ENCODE peak calls at places on chromosomes 4 and X, in eight cellular contexts. P is psoas muscle; J is astrocyte; U is stimulated activated CD8-positive, alpha-beta memory T cell treated with anti-CD3 and anti-CD28 coated beads, Interleukin-7, amount 100 ng/mL, for 48 hours; Y is EL; O is activated naive CD8-positive, alpha-beta T cell treated with anti-CD3 and anti-CD28 coated beads, Interleukin-2, amount 50 U/mL, for 24 hours; G is T-helper 9 cell; K is NCI-H2029. H is an unnamed sample.

GRCh38 chrX:7068939-7069367 is 78.6 kb upstream of the STS start:
- DNase-seq in P (no peak), J (no peak), U (no peak), Y (peak), O (peak), G (no peak), K (no peak), H (no peak)

GRCh38 chr4:125043453-125043852 is 271.3 kb upstream of the FAT4 start:
- DNase-seq in P (no peak), J (peak), U (no peak), Y (no peak), O (no peak), G (no peak), K (no peak), H (no peak)

GRCh38 chr4:154312246-154312645 is 179.4 kb downstream of the DCHS2 start:
- DNase-seq in P (no peak), J (no peak), U (no peak), Y (no peak), O (no peak), G (no peak), K (no peak), H (no peak)

GRCh38 chrX:43882294-43882681 is at the start of gene MAOB:
- DNase-seq in P (peak), J (no peak), U (peak), Y (no peak), O (peak), G (no peak), K (no peak), H (no peak)

GRCh38 chr4:76717431-76717830 is 180.5 kb downstream of the SOWAHB start:
- DNase-seq in P (no peak), J (no peak), U (no peak), Y (no peak), O (no peak), G (no peak), K (no peak), H (no peak)

GRCh38 chrX:9832811-9833210 is 46.6 kb downstream of the SHROOM2 start:
- DNase-seq in P (no peak), J (no peak), U (no peak), Y (no peak), O (no peak), G (no peak), K (peak), H (no peak)

GRCh38 chrX:68719181-68719903 is 71.9 kb downstream of the STARD8 start:
- DNase-seq in P (peak), J (no peak), U (no peak), Y (no peak), O (no peak), G (no peak), K (no peak), H (no peak)

GRCh38 chrX:150202641-150203248 is 160.4 kb upstream of the MAMLD1 start:
- DNase-seq in P (no peak), J (no peak), U (no peak), Y (peak), O (no peak), G (no peak), K (no peak), H (no peak)

GRCh38 chr4:46274717-46275116 is 115.2 kb downstream of the GABRA2 start:
- DNase-seq in P (no peak), J (no peak), U (no peak), Y (no peak), O (no peak), G (no peak), K (no peak), H (no peak)

GRCh38 chrX:48683411-48683982 is at the start of gene WAS:
- DNase-seq in P (no peak), J (no peak), U (no peak), Y (no peak), O (peak), G (peak), K (no peak), H (no peak)

GRCh38 chrX:40316502-40316901 is 218.7 kb upstream of the BCOR start:
- DNase-seq in P (no peak), J (no peak), U (no peak), Y (no peak), O (no peak), G (no peak), K (no peak), H (no peak)

GRCh38 chrX:150155396-150156048 is 207.6 kb upstream of the MAMLD1 start:
- DNase-seq in P (no peak), J (peak), U (no peak), Y (peak), O (no peak), G (no peak), K (no peak), H (no peak)

GRCh38 chr4:158729716-158730559 is 6.7 kb upstream of the PPID start:
- DNase-seq in P (peak), J (peak), U (peak), Y (peak), O (peak), G (peak), K (peak), H (peak)

GRCh38 chr4:156634612-156635011 is 337.0 kb downstream of the PDGFC start:
- DNase-seq in P (no peak), J (peak), U (no peak), Y (no peak), O (no peak), G (no peak), K (no peak), H (no peak)